ENCODE peak calls at places on chromosomes 6 and 20, in four cellular contexts. T is A549, Q is tibial artery, V is mucosa of descending colon. B is an unnamed sample. For H3K4me1, the result is how much of the 10 kb centered on the place peaks cover.

GRCh38 chr20:5859611-5860010 is 90.7 kb downstream of the TRMT6 start:
- DNase-seq in T (no peak), Q (no peak), V (no peak), B (no peak)

GRCh38 chr6:38646166-38646565 is 6.4 kb upstream of the BTBD9 start:
- DNase-seq in T (no peak), Q (no peak), V (no peak), B (no peak)

GRCh38 chr6:72286911-72287311 is 335.0 kb upstream of the KCNQ5 start:
- DNase-seq in T (no peak), Q (no peak), V (no peak), B (no peak)

GRCh38 chr20:31967830-31968249 is at the start of gene XKR7:
- DNase-seq in T (no peak), Q (no peak), V (peak), B (no peak)

GRCh38 chr20:21826946-21827345 is 121.5 kb downstream of the PAX1 start:
- DNase-seq in T (no peak), Q (no peak), V (no peak), B (no peak)

GRCh38 chr6:170023620-170024521 is 267.0 kb downstream of the DLL1 start:
- DNase-seq in T (no peak), Q (peak), V (no peak), B (no peak)

GRCh38 chr20:48359692-48360337 is 468.0 kb downstream of the PREX1 start:
- DNase-seq in T (no peak), Q (no peak), V (peak), B (no peak)

GRCh38 chr6:149317656-149318571 is at the start of gene TAB2:
- DNase-seq in T (no peak), Q (peak), V (peak), B (peak)

GRCh38 chr6:64736421-64736950 is 970.5 kb downstream of the EYS start:
- DNase-seq in T (no peak), Q (no peak), V (no peak), B (no peak)

GRCh38 chr6:18432180-18432579 is 45.0 kb downstream of the RNF144B start:
- DNase-seq in T (no peak), Q (no peak), V (no peak), B (no peak)

GRCh38 chr6:39078695-39079094 is 30.1 kb downstream of the GLP1R start:
- DNase-seq in T (no peak), Q (no peak), V (no peak), B (no peak)

GRCh38 chr20:22560817-22561216 is 23.6 kb downstream of the FOXA2 start:
- DNase-seq in T (no peak), Q (no peak), V (no peak), B (no peak)

GRCh38 chr20:41467690-41468089 is 101.1 kb upstream of the EMILIN3 start:
- DNase-seq in T (no peak), Q (no peak), V (no peak), B (no peak)

GRCh38 chr20:37526238-37526838 is 1.3 kb downstream of the BLCAP start:
- DNase-seq in T (no peak), Q (peak), V (peak), B (no peak)

GRCh38 chr20:62861732-62862336 is at the start of gene TCFL5:
- DNase-seq in T (peak), Q (peak), V (peak), B (peak)

GRCh38 chr6:139003751-139004150 is 15.7 kb upstream of the REPS1 start:
- DNase-seq in T (no peak), Q (no peak), V (no peak), B (no peak)

GRCh38 chr6:19368511-19368910 is 468.7 kb upstream of the ID4 start:
- DNase-seq in T (no peak), Q (no peak), V (no peak), B (no peak)

GRCh38 chr20:22568872-22569344 is 15.5 kb downstream of the FOXA2 start:
- DNase-seq in T (no peak), Q (no peak), V (peak), B (no peak)

GRCh38 chr6:123622780-123623179 is 14.0 kb downstream of the TRDN start:
- DNase-seq in T (no peak), Q (no peak), V (no peak), B (no peak)

GRCh38 chr6:71393471-71393870 is 104.9 kb downstream of the OGFRL1 start:
- DNase-seq in T (no peak), Q (no peak), V (no peak), B (no peak)

GRCh38 chr6:116060572-116061283 is at the start of gene FRK:
- DNase-seq in T (peak), Q (peak), V (peak), B (no peak)

GRCh38 chr6:50264995-50265571 is 215.4 kb upstream of the DEFB112 start:
- DNase-seq in T (no peak), Q (no peak), V (no peak), B (no peak)

GRCh38 chr6:142381845-142382378 is 80.1 kb downstream of the ADGRG6 start:
- DNase-seq in T (no peak), Q (no peak), V (no peak), B (no peak)

GRCh38 chr6:134041093-134041492 is 11.3 kb downstream of the SLC2A12 start:
- DNase-seq in T (peak), Q (no peak), V (no peak), B (no peak)

GRCh38 chr6:56292505-56293181 is 45.3 kb upstream of the COL21A1 start:
- DNase-seq in T (peak), Q (no peak), V (peak), B (no peak)

GRCh38 chr6:147135211-147135672 is 69.0 kb upstream of the STXBP5 start:
- DNase-seq in T (peak), Q (no peak), V (no peak), B (no peak)

GRCh38 chr20:43123180-43123579 is 66.5 kb downstream of the PTPRT start:
- DNase-seq in T (no peak), Q (no peak), V (no peak), B (no peak)

GRCh38 chr6:111474106-111474505 is 8.9 kb downstream of the REV3L start:
- DNase-seq in T (no peak), Q (no peak), V (no peak), B (no peak)

GRCh38 chr20:50196896-50197295 is 6.3 kb downstream of the CEBPB start:
- DNase-seq in T (no peak), Q (no peak), V (no peak), B (no peak)

GRCh38 chr20:50197463-50197862 is 6.8 kb downstream of the CEBPB start:
- DNase-seq in T (no peak), Q (no peak), V (no peak), B (no peak)

GRCh38 chr20:50195524-50196120 is 5.0 kb downstream of the CEBPB start:
- DNase-seq in T (no peak), Q (no peak), V (no peak), B (no peak)

GRCh38 chr20:50194831-50195523 is 4.3 kb downstream of the CEBPB start:
- DNase-seq in T (no peak), Q (peak), V (no peak), B (no peak)

GRCh38 chr20:50196248-50196647 is 5.6 kb downstream of the CEBPB start:
- DNase-seq in T (no peak), Q (no peak), V (no peak), B (no peak)
- H3K4me1 ChIP-seq in T (under half), Q (under half), V (under half), B (under half)

DNA sequence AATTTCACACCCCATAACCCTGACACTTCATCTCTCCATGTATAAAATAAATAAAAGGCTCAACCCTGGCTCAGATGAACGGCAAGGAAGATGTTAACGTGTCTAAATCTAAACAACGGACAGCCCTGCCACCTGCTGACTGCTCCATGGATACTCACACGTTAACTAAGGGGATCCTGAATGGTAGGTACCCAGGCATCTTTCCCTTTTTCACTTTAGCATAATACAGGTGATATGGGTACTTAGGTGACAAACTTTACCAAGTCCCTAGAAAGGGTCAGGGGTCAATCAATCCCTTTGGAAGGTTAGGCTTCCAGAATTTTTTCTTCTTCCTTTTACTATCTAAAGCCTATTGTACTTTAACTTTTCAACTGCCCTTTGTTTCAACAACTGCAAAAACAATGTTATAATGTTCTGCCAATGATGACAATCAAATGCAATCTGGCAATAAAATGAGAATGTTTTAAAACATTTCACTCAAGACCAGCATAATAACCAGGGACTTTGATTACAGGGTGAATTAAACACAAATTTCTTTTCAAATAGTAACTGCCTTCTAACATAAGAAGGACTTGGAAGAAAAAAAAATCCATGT is 52.4 kb upstream of the IPCEF1 start:
- DNase-seq in T (peak), Q (no peak), V (peak), B (no peak)
- TF ChIP-seq CTCF in T (peak), Q (peak), V (no peak), B (peak)

GRCh38 chr6:89745728-89746127 is 73.9 kb downstream of the MDN1 start:
- DNase-seq in T (no peak), Q (no peak), V (no peak), B (no peak)
- H3K4me1 ChIP-seq in T (under half), Q (under half), V (under half), B (under half)

GRCh38 chr20:24468401-24469115 is 871 bp upstream of the SYNDIG1 start:
- DNase-seq in T (no peak), Q (no peak), V (no peak), B (no peak)

GRCh38 chr20:24472426-24472825 is 3.0 kb downstream of the SYNDIG1 start:
- DNase-seq in T (no peak), Q (no peak), V (no peak), B (no peak)

GRCh38 chr20:24469116-24470030 is at the start of gene SYNDIG1:
- DNase-seq in T (peak), Q (peak), V (no peak), B (peak)

GRCh38 chr20:24470782-24471582 is 1.6 kb downstream of the SYNDIG1 start:
- DNase-seq in T (no peak), Q (no peak), V (no peak), B (peak)

DNA sequence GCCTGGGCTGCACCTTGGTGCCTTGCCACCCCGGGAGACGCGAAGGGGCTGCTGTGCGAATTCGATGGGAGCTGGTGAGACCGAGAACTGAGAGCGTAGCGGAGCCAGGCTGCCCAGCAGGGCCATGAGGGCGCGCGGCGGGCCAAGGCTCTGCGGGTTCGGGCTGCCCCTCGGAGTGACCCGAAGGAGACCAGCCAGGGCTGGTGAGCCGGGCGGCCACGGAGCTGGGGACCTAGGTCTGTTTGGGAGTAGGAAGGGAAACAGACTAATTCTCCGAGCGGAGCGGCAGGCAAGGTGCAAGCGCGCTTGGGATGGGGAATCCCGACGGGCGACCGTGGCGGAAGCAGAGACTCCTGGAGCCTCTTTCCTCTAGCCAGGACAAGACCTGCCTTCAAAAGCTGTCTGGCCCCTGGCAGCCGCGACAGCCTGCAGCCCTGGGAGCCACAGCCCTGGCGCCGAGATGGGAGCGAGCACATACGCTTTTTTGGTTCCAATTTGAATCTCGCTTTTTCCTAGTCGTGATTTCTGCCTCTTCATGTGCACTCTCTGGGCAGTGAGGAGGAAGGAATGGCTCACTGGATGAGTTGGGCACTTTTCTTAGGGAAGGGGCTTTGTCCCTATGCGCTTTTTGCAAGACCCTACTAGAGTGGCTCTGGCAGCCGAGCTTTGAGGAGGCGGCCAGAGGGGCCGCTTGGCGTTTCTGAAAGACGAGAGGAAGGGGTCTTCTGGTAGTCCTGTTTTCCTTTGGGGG is 777 bp downstream of the SYNDIG1 start:
- DNase-seq in T (peak), Q (no peak), V (no peak), B (no peak)
- TF ChIP-seq CTCF in T (no peak), Q (no peak), V (no peak), B (no peak)

DNA sequence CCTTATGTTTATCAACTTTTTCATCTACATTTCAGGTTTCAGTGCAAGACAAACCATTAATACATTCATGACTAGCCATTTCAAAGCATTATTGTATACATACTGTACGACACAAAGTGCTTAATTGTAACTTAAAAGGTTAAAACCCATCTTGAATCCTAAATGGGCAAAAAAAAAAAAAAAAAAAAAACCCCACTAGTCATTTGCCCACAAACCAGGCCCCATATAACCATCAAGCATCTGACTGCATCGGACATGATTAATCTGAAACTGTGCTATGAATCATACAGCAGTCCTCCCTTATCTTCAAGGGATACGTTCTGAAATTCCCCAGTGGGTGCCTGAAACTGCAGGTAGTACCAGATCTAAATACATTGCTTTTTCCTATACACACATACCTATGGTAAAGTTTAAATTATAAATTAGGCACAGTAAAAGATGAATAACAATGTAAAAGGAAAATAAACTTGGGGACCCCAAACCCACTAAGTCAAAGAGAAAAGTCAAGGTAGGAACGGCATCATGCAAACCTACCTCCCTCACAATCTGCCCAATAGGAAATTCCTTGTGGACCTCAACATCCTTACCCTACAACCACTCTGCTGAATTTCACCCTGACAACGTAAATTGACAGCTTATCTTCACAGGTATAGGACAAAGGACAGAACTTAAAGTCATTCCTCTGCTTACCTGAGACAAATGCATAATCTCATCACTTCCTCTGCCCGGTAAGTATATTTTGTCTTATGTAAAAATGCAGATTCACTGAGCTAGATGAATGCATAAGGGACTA is 14.3 kb downstream of the B4GALT5 start:
- DNase-seq in T (peak), Q (no peak), V (no peak), B (no peak)
- H3K4me1 ChIP-seq in T (half or more), Q (under half), V (under half), B (under half)

GRCh38 chr6:8707956-8708772 is 272.8 kb upstream of the SLC35B3 start:
- DNase-seq in T (peak), Q (no peak), V (peak), B (no peak)
- TF ChIP-seq CTCF in T (peak), Q (peak), V (no peak), B (peak)

GRCh38 chr6:42710316-42710715 is 12.1 kb downstream of the PRPH2 start:
- DNase-seq in T (no peak), Q (no peak), V (no peak), B (no peak)
- H3K4me1 ChIP-seq in T (under half), Q (under half), V (under half), B (under half)